ENCODE peak calls at places on chromosomes 1 and 21, in seven cellular contexts. One of them, this sample, is unnamed.

GRCh38 chr1:19363526-19364152 is 51.5 kb downstream of the SLC66A1 start:
- DNase-seq in NCI-H2171: no peak
- DNase-seq in GM12878: no peak
- DNase-seq in GM04504: no peak
- DNase-seq in GM10248: no peak
- DNase-seq in stimulated activated CD8-positive, alpha-beta memory T cell treated with anti-CD3 and anti-CD28 coated beads, Interleukin-7, amount 100 ng/mL, for 4 hours: no peak
- DNase-seq in SJSA1: no peak
- DNase-seq in this sample: no peak

GRCh38 chr1:111294390-111294789 is 3.7 kb downstream of the CHIA start:
- DNase-seq in NCI-H2171: no peak
- DNase-seq in GM12878: no peak
- DNase-seq in GM04504: no peak
- DNase-seq in GM10248: no peak
- DNase-seq in stimulated activated CD8-positive, alpha-beta memory T cell treated with anti-CD3 and anti-CD28 coated beads, Interleukin-7, amount 100 ng/mL, for 4 hours: no peak
- DNase-seq in SJSA1: no peak
- DNase-seq in this sample: no peak

GRCh38 chr1:97947751-97948150 is 26.9 kb upstream of the DPYD start:
- DNase-seq in NCI-H2171: no peak
- DNase-seq in GM12878: no peak
- DNase-seq in GM04504: no peak
- DNase-seq in GM10248: no peak
- DNase-seq in stimulated activated CD8-positive, alpha-beta memory T cell treated with anti-CD3 and anti-CD28 coated beads, Interleukin-7, amount 100 ng/mL, for 4 hours: no peak
- DNase-seq in SJSA1: no peak
- DNase-seq in this sample: no peak

GRCh38 chr1:35220976-35221375 is 28.0 kb upstream of the SFPQ start:
- DNase-seq in NCI-H2171: no peak
- DNase-seq in GM12878: no peak
- DNase-seq in GM04504: no peak
- DNase-seq in GM10248: peak; percentile 52
- DNase-seq in stimulated activated CD8-positive, alpha-beta memory T cell treated with anti-CD3 and anti-CD28 coated beads, Interleukin-7, amount 100 ng/mL, for 4 hours: no peak
- DNase-seq in SJSA1: no peak
- DNase-seq in this sample: no peak

GRCh38 chr1:96688737-96689136 is 32.8 kb upstream of the PTBP2 start:
- DNase-seq in NCI-H2171: no peak
- DNase-seq in GM12878: no peak
- DNase-seq in GM04504: no peak
- DNase-seq in GM10248: no peak
- DNase-seq in stimulated activated CD8-positive, alpha-beta memory T cell treated with anti-CD3 and anti-CD28 coated beads, Interleukin-7, amount 100 ng/mL, for 4 hours: no peak
- DNase-seq in SJSA1: no peak
- DNase-seq in this sample: no peak

GRCh38 chr1:194447635-194448034 is 1261.2 kb upstream of the B3GALT2 start:
- DNase-seq in NCI-H2171: no peak
- DNase-seq in GM12878: no peak
- DNase-seq in GM04504: no peak
- DNase-seq in GM10248: no peak
- DNase-seq in stimulated activated CD8-positive, alpha-beta memory T cell treated with anti-CD3 and anti-CD28 coated beads, Interleukin-7, amount 100 ng/mL, for 4 hours: no peak
- DNase-seq in SJSA1: no peak
- DNase-seq in this sample: peak; percentile 32

GRCh38 chr1:16614361-16615252 is 1.2 kb upstream of the NBPF1 start:
- DNase-seq in NCI-H2171: no peak
- DNase-seq in GM12878: no peak
- DNase-seq in GM04504: no peak
- DNase-seq in GM10248: no peak
- DNase-seq in stimulated activated CD8-positive, alpha-beta memory T cell treated with anti-CD3 and anti-CD28 coated beads, Interleukin-7, amount 100 ng/mL, for 4 hours: no peak
- DNase-seq in SJSA1: no peak
- DNase-seq in this sample: no peak

GRCh38 chr1:37989381-37989930 is 366 bp downstream of the SF3A3 start:
- DNase-seq in NCI-H2171: no peak
- DNase-seq in GM12878: no peak
- DNase-seq in GM04504: no peak
- DNase-seq in GM10248: no peak
- DNase-seq in stimulated activated CD8-positive, alpha-beta memory T cell treated with anti-CD3 and anti-CD28 coated beads, Interleukin-7, amount 100 ng/mL, for 4 hours: no peak
- DNase-seq in SJSA1: no peak
- DNase-seq in this sample: no peak

GRCh38 chr1:244052011-244052727 is 1.1 kb downstream of the ZBTB18 start:
- DNase-seq in NCI-H2171: peak; percentile 6
- DNase-seq in GM12878: no peak
- DNase-seq in GM04504: no peak
- DNase-seq in GM10248: no peak
- DNase-seq in stimulated activated CD8-positive, alpha-beta memory T cell treated with anti-CD3 and anti-CD28 coated beads, Interleukin-7, amount 100 ng/mL, for 4 hours: no peak
- DNase-seq in SJSA1: peak; percentile 28
- DNase-seq in this sample: no peak

GRCh38 chr1:15616704-15617172 is 520 bp upstream of the DDI2 start:
- DNase-seq in NCI-H2171: no peak
- DNase-seq in GM12878: no peak
- DNase-seq in GM04504: no peak
- DNase-seq in GM10248: no peak
- DNase-seq in stimulated activated CD8-positive, alpha-beta memory T cell treated with anti-CD3 and anti-CD28 coated beads, Interleukin-7, amount 100 ng/mL, for 4 hours: no peak
- DNase-seq in SJSA1: no peak
- DNase-seq in this sample: no peak

GRCh38 chr1:23427550-23427949 is 3.0 kb upstream of the TCEA3 start:
- DNase-seq in NCI-H2171: no peak
- DNase-seq in GM12878: no peak
- DNase-seq in GM04504: no peak
- DNase-seq in GM10248: no peak
- DNase-seq in stimulated activated CD8-positive, alpha-beta memory T cell treated with anti-CD3 and anti-CD28 coated beads, Interleukin-7, amount 100 ng/mL, for 4 hours: no peak
- DNase-seq in SJSA1: no peak
- DNase-seq in this sample: no peak

GRCh38 chr1:43171312-43171875 is 696 bp downstream of the EBNA1BP2 start:
- DNase-seq in NCI-H2171: no peak
- DNase-seq in GM12878: no peak
- DNase-seq in GM04504: no peak
- DNase-seq in GM10248: no peak
- DNase-seq in stimulated activated CD8-positive, alpha-beta memory T cell treated with anti-CD3 and anti-CD28 coated beads, Interleukin-7, amount 100 ng/mL, for 4 hours: no peak
- DNase-seq in SJSA1: no peak
- DNase-seq in this sample: no peak

GRCh38 chr1:107963601-107964396 is 1.2 kb downstream of the VAV3 start:
- DNase-seq in NCI-H2171: no peak
- DNase-seq in GM12878: peak; percentile 62
- DNase-seq in GM04504: no peak
- DNase-seq in GM10248: peak; percentile 54
- DNase-seq in stimulated activated CD8-positive, alpha-beta memory T cell treated with anti-CD3 and anti-CD28 coated beads, Interleukin-7, amount 100 ng/mL, for 4 hours: peak; percentile 26
- DNase-seq in SJSA1: peak; percentile 14
- DNase-seq in this sample: no peak

GRCh38 chr1:47351305-47351704 is 17.7 kb downstream of the CMPK1 start:
- DNase-seq in NCI-H2171: no peak
- DNase-seq in GM12878: peak; percentile 72
- DNase-seq in GM04504: no peak
- DNase-seq in GM10248: peak; percentile 29
- DNase-seq in stimulated activated CD8-positive, alpha-beta memory T cell treated with anti-CD3 and anti-CD28 coated beads, Interleukin-7, amount 100 ng/mL, for 4 hours: no peak
- DNase-seq in SJSA1: no peak
- DNase-seq in this sample: peak; percentile 8

GRCh38 chr1:245094954-245095353 is 59.8 kb upstream of the KIF26B start:
- DNase-seq in NCI-H2171: no peak
- DNase-seq in GM12878: no peak
- DNase-seq in GM04504: no peak
- DNase-seq in GM10248: no peak
- DNase-seq in stimulated activated CD8-positive, alpha-beta memory T cell treated with anti-CD3 and anti-CD28 coated beads, Interleukin-7, amount 100 ng/mL, for 4 hours: no peak
- DNase-seq in SJSA1: no peak
- DNase-seq in this sample: no peak

GRCh38 chr1:70427976-70428375 is 16.9 kb downstream of the CTH start:
- DNase-seq in NCI-H2171: no peak
- DNase-seq in GM12878: no peak
- DNase-seq in GM04504: no peak
- DNase-seq in GM10248: no peak
- DNase-seq in stimulated activated CD8-positive, alpha-beta memory T cell treated with anti-CD3 and anti-CD28 coated beads, Interleukin-7, amount 100 ng/mL, for 4 hours: no peak
- DNase-seq in SJSA1: peak; percentile 36
- DNase-seq in this sample: no peak

GRCh38 chr1:34057751-34058150 is 107.3 kb downstream of the CSMD2 start:
- DNase-seq in NCI-H2171: no peak
- DNase-seq in GM12878: no peak
- DNase-seq in GM04504: no peak
- DNase-seq in GM10248: no peak
- DNase-seq in stimulated activated CD8-positive, alpha-beta memory T cell treated with anti-CD3 and anti-CD28 coated beads, Interleukin-7, amount 100 ng/mL, for 4 hours: no peak
- DNase-seq in SJSA1: no peak
- DNase-seq in this sample: no peak

GRCh38 chr21:37459575-37459974 is 93.0 kb downstream of the DYRK1A start:
- DNase-seq in NCI-H2171: no peak
- DNase-seq in GM12878: no peak
- DNase-seq in GM04504: no peak
- DNase-seq in GM10248: no peak
- DNase-seq in stimulated activated CD8-positive, alpha-beta memory T cell treated with anti-CD3 and anti-CD28 coated beads, Interleukin-7, amount 100 ng/mL, for 4 hours: no peak
- DNase-seq in SJSA1: peak; percentile 63
- DNase-seq in this sample: no peak

GRCh38 chr1:52856026-52856425 is 13.5 kb downstream of the ZYG11A start:
- DNase-seq in NCI-H2171: no peak
- DNase-seq in GM12878: no peak
- DNase-seq in GM04504: no peak
- DNase-seq in GM10248: no peak
- DNase-seq in stimulated activated CD8-positive, alpha-beta memory T cell treated with anti-CD3 and anti-CD28 coated beads, Interleukin-7, amount 100 ng/mL, for 4 hours: no peak
- DNase-seq in SJSA1: no peak
- DNase-seq in this sample: no peak

GRCh38 chr1:90262791-90263190 is 267.9 kb downstream of the ZNF326 start:
- DNase-seq in NCI-H2171: no peak
- DNase-seq in GM12878: no peak
- DNase-seq in GM04504: no peak
- DNase-seq in GM10248: no peak
- DNase-seq in stimulated activated CD8-positive, alpha-beta memory T cell treated with anti-CD3 and anti-CD28 coated beads, Interleukin-7, amount 100 ng/mL, for 4 hours: no peak
- DNase-seq in SJSA1: no peak
- DNase-seq in this sample: no peak

GRCh38 chr1:7886346-7886745 is 33.5 kb upstream of the UTS2 start:
- DNase-seq in NCI-H2171: no peak
- DNase-seq in GM12878: no peak
- DNase-seq in GM04504: no peak
- DNase-seq in GM10248: no peak
- DNase-seq in stimulated activated CD8-positive, alpha-beta memory T cell treated with anti-CD3 and anti-CD28 coated beads, Interleukin-7, amount 100 ng/mL, for 4 hours: no peak
- DNase-seq in SJSA1: no peak
- DNase-seq in this sample: no peak

GRCh38 chr1:41018039-41018438 is 3.5 kb downstream of the SLFNL1 start:
- DNase-seq in NCI-H2171: no peak
- DNase-seq in GM12878: no peak
- DNase-seq in GM04504: no peak
- DNase-seq in GM10248: no peak
- DNase-seq in stimulated activated CD8-positive, alpha-beta memory T cell treated with anti-CD3 and anti-CD28 coated beads, Interleukin-7, amount 100 ng/mL, for 4 hours: no peak
- DNase-seq in SJSA1: no peak
- DNase-seq in this sample: no peak

This sample was measured in HS-5.